ENCODE peak calls at places on chromosomes 11 and 22, in nine cellular contexts. L, G, M, O, Q, A, F, S and N are unnamed samples.

GRCh38 chr11:114478768-114479167 is 39.5 kb downstream of the REXO2 start:
- DNase-seq in O (no peak), A (peak; percentile 52), F (no peak), M (no peak), Q (no peak), L (no peak), G (no peak), S (no peak), N (no peak)

GRCh38 chr11:33534575-33534974 is 166.1 kb downstream of the C11orf91 start:
- DNase-seq in Q (no peak), O (no peak), M (no peak), A (no peak), S (no peak), G (no peak), L (no peak), F (no peak), N (no peak)

GRCh38 chr11:65417702-65418430 is 4.7 kb upstream of the NEAT1 start:
- DNase-seq in A (no peak), Q (peak; percentile 48), F (no peak), O (peak; percentile 80), S (peak; percentile 82), L (peak; percentile 76), M (peak; percentile 50), G (peak; percentile 46), N (no peak)

GRCh38 chr11:77071671-77072605 is 5.2 kb downstream of the CAPN5 start:
- DNase-seq in M (peak; percentile 25), F (no peak), O (no peak), A (peak; percentile 63), G (no peak), S (no peak), L (peak; percentile 36), Q (no peak), N (no peak)

GRCh38 chr22:29139965-29140782 is 65.5 kb upstream of the EMID1 start:
- DNase-seq in Q (no peak), A (no peak), S (no peak), L (no peak), O (no peak), F (no peak), G (no peak), M (no peak), N (no peak)

GRCh38 chr11:19674420-19674819 is 38.2 kb upstream of the NAV2 start:
- DNase-seq in S (no peak), Q (no peak), O (no peak), A (peak; percentile 75), M (no peak), F (no peak), G (peak; percentile 80), L (no peak), N (no peak)

GRCh38 chr11:94302806-94303205 is 1.6 kb upstream of the IZUMO1R start:
- DNase-seq in F (no peak), L (no peak), M (no peak), A (no peak), Q (no peak), G (no peak), S (no peak), O (no peak), N (no peak)

GRCh38 chr22:36773935-36774334 is 2.0 kb downstream of the IFT27 start:
- DNase-seq in O (no peak), L (no peak), M (no peak), Q (no peak), G (no peak), S (no peak), A (no peak), F (no peak), N (no peak)

GRCh38 chr11:35791088-35791958 is 128.7 kb downstream of the TRIM44 start:
- DNase-seq in O (no peak), G (peak; percentile 85), L (no peak), S (no peak), F (no peak), M (no peak), A (no peak), Q (no peak), N (no peak)

GRCh38 chr11:92224394-92225205 is at the start of gene FAT3:
- DNase-seq in L (peak; percentile 40), S (peak; percentile 25), M (no peak), O (no peak), G (peak; percentile 80), F (peak; percentile 3), Q (no peak), A (peak; percentile 90), N (no peak)

GRCh38 chr11:123577081-123577598 is 77.3 kb downstream of the SCN3B start:
- DNase-seq in M (peak; percentile 76), A (peak; percentile 94), Q (peak; percentile 71), F (peak; percentile 60), L (peak; percentile 84), S (peak; percentile 61), G (peak; percentile 71), O (peak; percentile 54), N (peak; percentile 52)

GRCh38 chr22:26648011-26648497 is 9.3 kb upstream of the MIAT start:
- DNase-seq in L (no peak), A (peak; percentile 77), S (no peak), O (peak; percentile 38), G (no peak), Q (no peak), F (no peak), M (no peak), N (peak; percentile 32)

GRCh38 chr11:2772544-2773031 is 72.8 kb upstream of the KCNQ1OT1 start:
- DNase-seq in S (no peak), F (no peak), L (no peak), G (no peak), M (peak; percentile 23), O (peak; percentile 13), Q (peak; percentile 4), A (peak; percentile 31), N (no peak)

GRCh38 chr22:33823552-33823951 is 96.7 kb downstream of the LARGE1 start:
- DNase-seq in F (peak; percentile 36), A (no peak), M (no peak), L (no peak), O (no peak), S (peak; percentile 78), Q (no peak), G (no peak), N (no peak)

GRCh38 chr11:102470257-102470656 is 17.7 kb upstream of the TMEM123 start:
- DNase-seq in L (no peak), O (peak; percentile 27), S (no peak), A (no peak), F (no peak), M (no peak), Q (no peak), G (no peak), N (peak; percentile 18)

GRCh38 chr11:111724615-111725129 is 41.5 kb downstream of the PPP2R1B start:
- DNase-seq in O (no peak), F (no peak), L (no peak), S (no peak), Q (no peak), M (no peak), A (no peak), G (no peak), N (no peak)

GRCh38 chr22:31253949-31254348 is 38.3 kb downstream of the PIK3IP1 start:
- DNase-seq in S (peak; percentile 46), F (peak; percentile 48), O (no peak), Q (peak; percentile 79), G (no peak), M (peak; percentile 89), A (peak; percentile 78), L (no peak), N (no peak)

DNA sequence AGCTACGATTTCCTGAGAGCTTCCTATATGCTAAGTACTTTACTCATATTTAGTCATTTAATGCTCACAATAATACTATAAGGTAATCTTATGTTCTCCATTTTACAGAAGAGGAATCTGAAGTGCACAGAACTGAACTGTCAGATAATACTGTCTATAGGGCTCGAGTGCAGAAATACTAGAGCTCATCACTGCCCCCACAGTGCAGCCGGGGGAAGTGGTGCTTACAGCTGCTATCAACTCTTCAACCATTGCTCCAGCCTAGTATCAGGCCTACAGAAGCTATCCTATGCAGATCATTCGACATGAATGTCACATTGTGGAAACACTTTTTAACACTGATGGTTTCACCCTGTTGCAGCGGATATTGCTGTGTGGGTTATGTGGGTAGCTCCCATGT is 929.9 kb downstream of the NTM start:
- DNase-seq in G (peak; percentile 40), F (no peak), A (peak; percentile 64), L (no peak), Q (no peak), O (no peak), M (no peak), S (no peak), N (no peak)
- TF ChIP-seq CTCF in G (peak; percentile 45), F (peak; percentile 6), A (peak; percentile 79), L (no peak), Q (no peak), O (no peak), M (no peak), S (no peak), N (no peak)

DNA sequence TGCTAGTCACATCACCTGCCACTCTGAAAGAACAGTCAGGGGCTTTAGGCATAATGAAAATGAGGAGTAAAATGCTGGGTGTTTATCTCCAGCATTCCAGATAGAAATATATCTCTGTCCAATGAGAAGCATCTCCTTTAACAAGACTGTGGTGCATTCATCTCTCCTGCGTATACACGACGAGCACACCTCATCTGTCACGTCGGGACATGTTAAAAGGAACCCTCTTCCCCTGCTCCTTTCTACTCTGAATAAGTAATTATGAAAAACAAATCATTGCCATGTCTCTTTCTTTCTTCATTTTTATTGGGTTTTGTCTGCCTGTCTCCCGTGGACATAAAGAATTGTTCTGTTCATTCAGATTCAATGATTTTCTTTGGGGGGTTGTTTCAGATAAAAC is 195.1 kb downstream of the MAML2 start:
- DNase-seq in S (no peak), O (no peak), F (no peak), M (no peak), A (no peak), Q (no peak), L (no peak), G (no peak), N (no peak)
- H3K27ac ChIP-seq in S (no peak overlapping the region), O (no peak overlapping the region), F (no peak overlapping the region), M (no peak overlapping the region), A (peak overlapping the region; percentile 75), Q (no peak overlapping the region), L (no peak overlapping the region), G (no peak overlapping the region), N (no peak overlapping the region)

GRCh38 chr11:62922653-62923371 is 1.6 kb upstream of the CHRM1 start:
- DNase-seq in S (no peak), Q (no peak), G (no peak), O (no peak), M (no peak), F (no peak), L (no peak), A (peak; percentile 87), N (no peak)
- TF ChIP-seq CTCF in S (no peak), Q (no peak), G (peak; percentile 63), O (peak; percentile 23), M (no peak), F (peak; percentile 14), L (no peak), A (peak; percentile 73), N (no peak)

DNA sequence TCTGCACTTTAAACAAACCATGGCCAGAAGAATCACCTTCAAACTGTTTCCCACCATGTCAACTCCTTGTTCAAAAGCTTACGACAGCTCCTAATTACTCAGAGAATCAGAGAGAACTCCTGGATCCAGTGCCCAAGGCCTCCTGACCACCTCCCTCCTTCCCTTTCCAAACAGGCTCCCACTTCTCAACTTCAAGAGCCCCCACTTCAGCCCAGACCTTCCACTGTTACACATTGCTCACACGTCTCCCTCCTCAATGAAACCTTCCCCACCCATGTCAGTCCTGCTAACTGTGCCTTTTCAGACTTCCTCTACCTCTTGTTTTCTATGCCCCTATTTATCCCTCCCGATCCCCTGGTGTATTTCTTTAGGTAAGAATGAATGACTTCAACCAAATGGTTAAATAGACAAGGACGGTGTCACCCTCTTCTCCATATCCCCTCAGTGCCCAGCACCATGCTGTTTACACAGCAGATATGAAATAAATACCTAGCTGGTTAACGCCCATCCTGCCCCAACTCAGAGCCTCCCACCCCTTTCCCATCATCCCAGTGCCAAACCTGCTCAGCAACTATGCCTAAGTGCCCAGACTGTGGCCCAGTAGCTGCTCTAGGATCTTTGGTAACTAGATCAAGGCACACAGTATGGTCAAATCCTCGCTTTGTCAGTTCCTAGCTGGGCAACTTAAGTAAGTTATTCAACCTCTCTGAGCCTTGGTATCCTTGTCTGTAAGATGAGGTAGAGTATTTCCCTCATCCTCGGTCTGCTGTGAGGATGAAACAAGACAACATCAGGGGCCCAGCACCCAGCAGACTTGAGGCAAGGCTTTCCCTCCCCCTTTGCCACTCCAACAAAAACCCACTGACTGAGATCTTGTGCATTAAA is 36.8 kb downstream of the PLEKHA7 start:
- DNase-seq in A (no peak), F (no peak), G (peak; percentile 19), S (no peak), Q (no peak), M (peak; percentile 46), L (no peak), O (no peak), N (no peak)
- H3K27ac ChIP-seq in A (peak overlapping the region; percentile 71), F (no peak overlapping the region), G (no peak overlapping the region), S (no peak overlapping the region), Q (no peak overlapping the region), M (peak overlapping the region; percentile 34), L (no peak overlapping the region), O (no peak overlapping the region), N (no peak overlapping the region)